ENCODE peak calls at places on chromosomes 2 and 18, in five cellular contexts. T, Q, W, J and C are unnamed samples.

GRCh38 chr18:60549338-60549960 is 176.9 kb upstream of the MC4R start:
- DNase-seq in T (peak), Q (no peak), W (no peak), J (no peak), C (no peak)

GRCh38 chr18:3262234-3263171 is 570 bp downstream of the MYL12B start:
- DNase-seq in W (no peak), J (no peak), T (peak), Q (no peak), C (peak)

GRCh38 chr2:50606860-50607259 is 425.1 kb downstream of the NRXN1 start:
- DNase-seq in W (peak), Q (no peak), T (no peak), J (no peak), C (no peak)

GRCh38 chr2:129798626-129799025 is 180.8 kb upstream of the RAB6C start:
- DNase-seq in Q (peak), W (no peak), J (no peak), T (no peak), C (no peak)

GRCh38 chr2:146385031-146385430 is 1459.8 kb upstream of the ACVR2A start:
- DNase-seq in Q (no peak), T (no peak), J (no peak), W (no peak), C (no peak)

GRCh38 chr2:37589298-37589697 is 82.1 kb downstream of the CDC42EP3 start:
- DNase-seq in J (no peak), W (no peak), Q (no peak), T (no peak), C (no peak)

GRCh38 chr2:68745006-68745405 is 10.4 kb downstream of the ARHGAP25 start:
- DNase-seq in T (no peak), W (no peak), Q (no peak), J (no peak), C (no peak)

GRCh38 chr2:102522890-102523289 is 49.9 kb downstream of the SLC9A4 start:
- DNase-seq in J (no peak), W (no peak), T (no peak), Q (no peak), C (no peak)

GRCh38 chr2:20516646-20517341 is 69.9 kb downstream of the RHOB start:
- DNase-seq in Q (peak), T (peak), W (peak), J (no peak), C (no peak)

GRCh38 chr2:70089220-70089945 is 2.1 kb downstream of the PCBP1 start:
- DNase-seq in J (no peak), Q (no peak), W (no peak), T (no peak), C (peak)

GRCh38 chr2:179234658-179235240 is 29.9 kb downstream of the SESTD1 start:
- DNase-seq in T (no peak), J (no peak), Q (no peak), W (no peak), C (no peak)

GRCh38 chr2:10909996-10910341 is 1.8 kb upstream of the KCNF1 start:
- DNase-seq in J (no peak), W (no peak), Q (no peak), T (no peak), C (no peak)

GRCh38 chr2:220188031-220188430 is 560.6 kb downstream of the SLC4A3 start:
- DNase-seq in T (peak), W (no peak), J (no peak), Q (no peak), C (no peak)

GRCh38 chr2:98381494-98381893 is 35.2 kb downstream of the CNGA3 start:
- DNase-seq in Q (no peak), T (no peak), W (no peak), J (no peak), C (no peak)

GRCh38 chr18:676747-677544 is 19.5 kb downstream of the TYMS start:
- DNase-seq in J (no peak), W (no peak), T (no peak), Q (no peak), C (no peak)

GRCh38 chr2:219252900-219253752 is at the start of gene TUBA4B:
- DNase-seq in W (no peak), J (peak), T (no peak), Q (peak), C (no peak)

GRCh38 chr2:61675204-61675603 is 137.0 kb upstream of the XPO1 start:
- DNase-seq in J (no peak), W (no peak), Q (no peak), T (no peak), C (no peak)

GRCh38 chr18:34887881-34888580 is 153.2 kb upstream of the MAPRE2 start:
- DNase-seq in W (no peak), Q (no peak), J (no peak), T (no peak), C (no peak)